ENCODE peak calls at places on chromosome 2, in nine cellular contexts. P is KBM-7; N is activated CD4-positive, alpha-beta T cell treated with anti-CD3 and anti-CD28 coated beads, Interleukin-2, amount 50 U/mL, for 1 hour; F is frontal cortex; B is activated B cell treated with CpG ODN at 0.5 μM for 24 hours; G is OCI-M1; L is suprapubic skin; Y is head of caudate nucleus; C is OCI-LY7. T is an unnamed sample.

GRCh38 chr2:71700880-71701397 is 247.6 kb downstream of the DYSF start:
- DNase-seq in Y (peak; percentile 78), F (peak; percentile 82), C (no peak), P (no peak), N (no peak), B (no peak), L (peak; percentile 65), G (no peak), T (no peak)

GRCh38 chr2:98049991-98050519 is 36.9 kb upstream of the VWA3B start:
- DNase-seq in G (no peak), C (no peak), L (no peak), N (no peak), P (no peak), F (no peak), Y (no peak), B (no peak), T (no peak)

GRCh38 chr2:45128580-45128997 is 119.3 kb upstream of the SIX2 start:
- DNase-seq in F (no peak), C (no peak), B (no peak), P (peak; percentile 19), L (no peak), N (no peak), Y (no peak), G (no peak), T (no peak)

GRCh38 chr2:25587361-25587760 is 86.0 kb downstream of the DTNB start:
- DNase-seq in L (no peak), N (no peak), C (no peak), F (no peak), P (no peak), Y (peak; percentile 22), B (no peak), G (no peak), T (no peak)

GRCh38 chr2:162579986-162580385 is 236.1 kb downstream of the GCA start:
- DNase-seq in G (no peak), P (no peak), B (no peak), C (no peak), L (no peak), N (no peak), Y (no peak), F (no peak), T (no peak)

GRCh38 chr2:228533156-228533555 is 351.7 kb upstream of the SPHKAP start:
- DNase-seq in L (no peak), F (no peak), B (no peak), C (no peak), N (no peak), P (no peak), Y (no peak), G (no peak), T (no peak)

GRCh38 chr2:108413731-108414130 is 35.3 kb upstream of the GCC2 start:
- DNase-seq in C (no peak), P (no peak), G (no peak), B (no peak), Y (no peak), L (no peak), F (no peak), N (no peak), T (no peak)

GRCh38 chr2:239326831-239327535 is 73.8 kb downstream of the HDAC4 start:
- DNase-seq in F (no peak), B (no peak), L (peak; percentile 60), C (no peak), G (no peak), N (peak; percentile 72), P (no peak), Y (no peak), T (no peak)

GRCh38 chr2:191539068-191539467 is 138.9 kb upstream of the NABP1 start:
- DNase-seq in G (peak; percentile 65), N (peak; percentile 19), Y (peak; percentile 11), P (peak; percentile 40), F (no peak), B (no peak), L (no peak), C (peak; percentile 35), T (peak; percentile 16)

GRCh38 chr2:101152195-101153076 is 1.3 kb upstream of the TBC1D8 start:
- DNase-seq in F (peak; percentile 66), B (no peak), G (peak; percentile 72), N (no peak), C (peak; percentile 33), P (peak; percentile 77), L (no peak), Y (peak; percentile 64), T (no peak)

GRCh38 chr2:242031481-242032019 is 162.0 kb downstream of the RTP5 start:
- DNase-seq in G (peak; percentile 63), C (peak; percentile 7), L (no peak), N (peak; percentile 50), P (peak; percentile 64), Y (no peak), F (no peak), B (no peak), T (no peak)

GRCh38 chr2:135947483-135947882 is 37.9 kb downstream of the DARS1 start:
- DNase-seq in F (no peak), L (no peak), P (no peak), G (no peak), B (no peak), Y (no peak), N (no peak), C (no peak), T (no peak)

GRCh38 chr2:1826188-1826905 is 82.0 kb upstream of the PXDN start:
- DNase-seq in L (no peak), P (no peak), G (no peak), Y (no peak), C (no peak), B (no peak), N (no peak), F (no peak), T (no peak)

GRCh38 chr2:240624011-240624949 is 1.0 kb upstream of the GPR35 start:
- DNase-seq in Y (no peak), G (no peak), N (no peak), C (no peak), L (peak; percentile 55), P (no peak), B (peak; percentile 12), F (no peak), T (no peak)

GRCh38 chr2:121245120-121245820 is 39.7 kb downstream of the TFCP2L1 start:
- DNase-seq in G (no peak), L (peak; percentile 43), P (no peak), N (no peak), Y (no peak), F (no peak), C (no peak), B (no peak), T (no peak)

GRCh38 chr2:42828487-42829416 is 36.4 kb upstream of the HAAO start:
- DNase-seq in L (no peak), F (peak; percentile 80), C (peak; percentile 76), G (peak; percentile 77), B (peak; percentile 52), Y (peak; percentile 80), N (peak; percentile 64), P (peak; percentile 79), T (peak; percentile 75)

GRCh38 chr2:165687376-165687775 is 106.7 kb downstream of the GALNT3 start:
- DNase-seq in P (no peak), C (no peak), L (no peak), G (no peak), Y (no peak), F (no peak), B (no peak), N (no peak), T (no peak)

GRCh38 chr2:222594679-222595078 is 61.2 kb downstream of the FARSB start:
- DNase-seq in G (no peak), Y (no peak), N (no peak), B (no peak), P (no peak), C (no peak), L (no peak), F (no peak), T (no peak)